ENCODE peak calls at places on chromosomes 16 and 17, in four cellular contexts. One of them, this sample, is unnamed.

GRCh38 chr17:68433911-68434503 is 23.3 kb downstream of the WIPI1 start:
- DNase-seq in GM12878: no peak
- DNase-seq in K562: no peak
- DNase-seq in HepG2: no peak
- DNase-seq in this sample: no peak

GRCh38 chr17:40633871-40634270 is 13.7 kb downstream of the SMARCE1 start:
- DNase-seq in K562: no peak
- DNase-seq in GM12878: no peak
- DNase-seq in HepG2: no peak
- DNase-seq in this sample: no peak

GRCh38 chr16:14658063-14658462 is 25.3 kb downstream of the BFAR start:
- DNase-seq in GM12878: peak
- DNase-seq in HepG2: no peak
- DNase-seq in K562: peak
- DNase-seq in this sample: no peak

GRCh38 chr16:67926181-67926742 is 5.4 kb downstream of the CTRL start:
- DNase-seq in K562: no peak
- DNase-seq in GM12878: no peak
- DNase-seq in HepG2: no peak
- DNase-seq in this sample: peak

GRCh38 chr17:57284984-57285646 is 28.8 kb downstream of the MSI2 start:
- DNase-seq in HepG2: peak
- DNase-seq in GM12878: peak
- DNase-seq in K562: peak
- DNase-seq in this sample: peak

GRCh38 chr17:34269969-34270368 is at the start of gene CCL7:
- DNase-seq in GM12878: no peak
- DNase-seq in K562: no peak
- DNase-seq in HepG2: no peak
- DNase-seq in this sample: no peak

GRCh38 chr16:1299868-1300203 is 9.6 kb upstream of the UBE2I start:
- DNase-seq in HepG2: no peak
- DNase-seq in K562: no peak
- DNase-seq in GM12878: no peak
- DNase-seq in this sample: no peak

GRCh38 chr16:35207059-35207999 is 1747.9 kb downstream of the TP53TG3F start:
- DNase-seq in GM12878: no peak
- DNase-seq in HepG2: no peak
- DNase-seq in K562: peak
- DNase-seq in this sample: no peak

GRCh38 chr16:69064789-69065313 is 40.6 kb upstream of the HAS3 start:
- DNase-seq in HepG2: no peak
- DNase-seq in K562: no peak
- DNase-seq in GM12878: no peak
- DNase-seq in this sample: peak

GRCh38 chr17:40312893-40313659 is 4.1 kb downstream of the RARA start:
- DNase-seq in HepG2: no peak
- DNase-seq in GM12878: no peak
- DNase-seq in K562: no peak
- DNase-seq in this sample: no peak

GRCh38 chr17:61570118-61570517 is 20.9 kb downstream of the NACA2 start:
- DNase-seq in K562: no peak
- DNase-seq in GM12878: no peak
- DNase-seq in HepG2: no peak
- DNase-seq in this sample: no peak

GRCh38 chr16:79463839-79464238 is 136.7 kb downstream of the MAF start:
- DNase-seq in GM12878: no peak
- DNase-seq in HepG2: no peak
- DNase-seq in K562: no peak
- DNase-seq in this sample: no peak

GRCh38 chr16:8571061-8571596 is 19.2 kb downstream of the TMEM114 start:
- DNase-seq in HepG2: peak
- DNase-seq in K562: no peak
- DNase-seq in GM12878: no peak
- DNase-seq in this sample: peak

GRCh38 chr17:40321502-40322416 is 12.8 kb downstream of the RARA start:
- DNase-seq in HepG2: no peak
- DNase-seq in K562: no peak
- DNase-seq in GM12878: no peak
- DNase-seq in this sample: no peak

GRCh38 chr17:14158707-14159106 is 78.0 kb downstream of the CDRT15 start:
- DNase-seq in GM12878: no peak
- DNase-seq in K562: no peak
- DNase-seq in HepG2: no peak
- DNase-seq in this sample: no peak

GRCh38 chr16:24736758-24737157 is 7.3 kb downstream of the TNRC6A start:
- DNase-seq in GM12878: no peak
- DNase-seq in HepG2: no peak
- DNase-seq in K562: no peak
- DNase-seq in this sample: no peak

GRCh38 chr16:20221208-20221607 is 106.1 kb downstream of the GP2 start:
- DNase-seq in K562: no peak
- DNase-seq in GM12878: no peak
- DNase-seq in HepG2: no peak
- DNase-seq in this sample: no peak

GRCh38 chr17:76384222-76384986 is at the start of gene SPHK1:
- DNase-seq in GM12878: no peak
- DNase-seq in K562: peak
- DNase-seq in HepG2: peak
- DNase-seq in this sample: peak

GRCh38 chr16:57742543-57742942 is 7.0 kb downstream of the KATNB1 start:
- DNase-seq in GM12878: no peak
- DNase-seq in HepG2: no peak
- DNase-seq in K562: peak
- DNase-seq in this sample: no peak

GRCh38 chr17:6472517-6472916 is 28.3 kb downstream of the PIMREG start:
- DNase-seq in GM12878: no peak
- DNase-seq in HepG2: no peak
- DNase-seq in K562: no peak
- DNase-seq in this sample: no peak

GRCh38 chr17:45248132-45248936 is 13.6 kb downstream of the SPATA32 start:
- DNase-seq in HepG2: no peak
- DNase-seq in GM12878: no peak
- DNase-seq in K562: peak
- DNase-seq in this sample: peak

GRCh38 chr16:12449795-12450194 is 353.9 kb downstream of the CPPED1 start:
- DNase-seq in GM12878: no peak
- DNase-seq in HepG2: no peak
- DNase-seq in K562: no peak
- DNase-seq in this sample: no peak

GRCh38 chr17:68356520-68356919 is 65.2 kb downstream of the ARSG start:
- DNase-seq in K562: no peak
- DNase-seq in HepG2: no peak
- DNase-seq in GM12878: peak
- DNase-seq in this sample: no peak

GRCh38 chr17:52681486-52681885 is 523.0 kb upstream of the CA10 start:
- DNase-seq in K562: no peak
- DNase-seq in HepG2: no peak
- DNase-seq in GM12878: no peak
- DNase-seq in this sample: peak

GRCh38 chr17:9371019-9371418 is 204.6 kb downstream of the STX8 start:
- DNase-seq in HepG2: peak
- DNase-seq in GM12878: peak
- DNase-seq in K562: no peak
- DNase-seq in this sample: no peak

DNA sequence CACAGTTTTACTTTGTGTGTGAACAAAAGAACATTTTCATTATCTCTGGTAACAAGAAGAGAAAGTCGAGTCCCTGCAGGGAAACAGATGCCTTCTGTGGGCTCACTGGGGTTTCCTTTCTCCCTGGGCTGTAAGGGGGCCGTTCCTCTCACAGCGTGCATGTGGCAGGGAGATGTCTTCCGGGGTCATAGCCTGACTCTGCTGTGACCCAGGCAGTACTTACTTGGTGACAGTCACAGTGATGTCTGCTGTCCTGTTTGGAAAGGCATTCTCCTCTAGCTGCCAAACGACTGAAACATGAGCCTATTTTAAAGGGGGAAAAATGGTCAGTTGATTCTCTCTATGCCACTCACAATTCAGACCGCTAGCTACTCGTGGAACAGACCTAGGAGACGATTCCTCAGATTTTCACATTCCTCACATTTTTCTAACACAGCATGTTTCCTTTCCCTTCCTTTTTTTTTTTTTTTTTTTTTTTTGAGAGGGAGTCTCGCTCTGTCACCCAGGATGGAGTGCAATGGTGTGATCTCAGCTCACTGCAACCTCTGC is 7.3 kb downstream of the HASPIN start:
- DNase-seq in K562: no peak
- DNase-seq in GM12878: no peak
- DNase-seq in HepG2: no peak
- DNase-seq in this sample: no peak
- TF ChIP-seq JUNB in K562: no peak
- TF ChIP-seq JUNB in GM12878: no peak
- TF ChIP-seq JUNB in HepG2: no peak
- TF ChIP-seq JUNB in this sample: no peak

GRCh38 chr16:88761830-88762229 is 23.2 kb downstream of the PIEZO1 start:
- DNase-seq in K562: no peak
- DNase-seq in HepG2: no peak
- DNase-seq in GM12878: no peak
- DNase-seq in this sample: no peak

GRCh38 chr16:88759976-88760350 is 25.1 kb downstream of the PIEZO1 start:
- DNase-seq in HepG2: no peak
- DNase-seq in K562: no peak
- DNase-seq in GM12878: no peak
- DNase-seq in this sample: no peak

GRCh38 chr16:88761143-88761534 is 23.9 kb downstream of the PIEZO1 start:
- DNase-seq in GM12878: no peak
- DNase-seq in HepG2: no peak
- DNase-seq in K562: no peak
- DNase-seq in this sample: no peak

GRCh38 chr16:88759245-88759975 is 25.6 kb downstream of the PIEZO1 start:
- DNase-seq in K562: no peak
- DNase-seq in HepG2: peak
- DNase-seq in GM12878: no peak
- DNase-seq in this sample: peak

DNA sequence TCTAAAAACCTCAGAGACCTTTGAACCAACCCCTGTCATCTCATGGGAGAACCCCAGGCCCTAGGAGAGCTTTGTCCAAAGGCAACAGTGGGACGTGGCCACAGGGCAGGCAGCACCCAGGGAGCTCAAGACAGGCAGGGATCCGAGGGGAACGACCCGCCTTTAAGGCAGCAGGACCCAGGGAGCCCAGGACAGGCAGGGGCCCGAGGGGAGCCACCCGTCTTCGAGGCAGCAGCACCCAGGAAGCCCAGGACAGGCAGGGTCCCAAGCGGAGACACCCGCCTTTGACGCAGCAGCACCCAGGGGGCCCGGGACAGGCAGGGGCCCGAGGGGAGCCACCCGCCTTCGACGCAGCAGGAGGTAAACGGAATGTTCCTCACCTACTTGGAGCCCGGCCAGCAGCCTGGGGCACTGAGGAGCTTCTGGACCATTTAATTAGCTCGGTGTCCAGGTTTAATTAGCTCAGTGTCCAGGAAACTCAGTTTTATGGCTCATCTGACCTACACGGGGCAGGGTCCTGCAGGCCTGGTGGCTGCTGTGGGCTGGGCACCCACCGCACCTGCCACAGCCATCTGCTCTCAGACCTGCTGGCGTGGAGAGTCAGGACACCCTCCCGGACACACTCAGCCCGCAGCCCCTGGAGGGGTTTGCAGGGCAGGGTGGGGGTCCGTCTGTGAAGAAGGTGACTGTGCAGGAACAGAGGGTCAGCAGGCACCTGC is 24.4 kb downstream of the PIEZO1 start:
- DNase-seq in K562: no peak
- DNase-seq in GM12878: no peak
- DNase-seq in HepG2: no peak
- DNase-seq in this sample: no peak
- TF ChIP-seq POLR2AphosphoS5 in K562: no peak
- TF ChIP-seq POLR2AphosphoS5 in GM12878: no peak
- TF ChIP-seq POLR2AphosphoS5 in HepG2: no peak
- TF ChIP-seq POLR2AphosphoS5 in this sample: no peak

DNA sequence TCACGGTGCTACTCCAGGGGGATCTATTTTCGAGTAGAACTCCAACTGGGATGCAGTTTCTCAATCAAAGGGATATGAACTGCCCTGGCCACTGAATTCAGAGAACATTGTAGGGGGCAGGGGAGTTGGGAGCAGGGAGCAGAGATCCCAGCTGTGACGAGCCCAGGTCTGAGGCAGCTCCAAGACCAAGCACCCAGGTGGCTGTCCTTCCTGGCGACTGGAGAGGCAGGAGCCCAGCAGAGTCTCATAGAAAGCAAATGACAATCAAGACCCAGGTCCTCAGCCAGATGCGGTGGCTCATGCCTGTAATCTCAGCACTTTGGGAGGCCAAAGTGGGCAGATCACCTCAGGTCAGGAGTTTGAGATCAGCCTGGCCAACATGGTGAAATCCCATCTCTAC is 60.1 kb downstream of the TK2 start:
- DNase-seq in HepG2: no peak
- DNase-seq in GM12878: no peak
- DNase-seq in K562: no peak
- DNase-seq in this sample: no peak
- TF ChIP-seq JUNB in HepG2: no peak
- TF ChIP-seq JUNB in GM12878: no peak
- TF ChIP-seq JUNB in K562: no peak
- TF ChIP-seq JUNB in this sample: no peak

GRCh38 chr17:82244413-82245140 is 15.7 kb downstream of the SLC16A3 start:
- DNase-seq in K562: peak
- DNase-seq in HepG2: no peak
- DNase-seq in GM12878: no peak
- DNase-seq in this sample: no peak

GRCh38 chr17:82241926-82242697 is 13.3 kb downstream of the SLC16A3 start:
- DNase-seq in GM12878: no peak
- DNase-seq in HepG2: peak
- DNase-seq in K562: peak
- DNase-seq in this sample: no peak

GRCh38 chr17:82242698-82242976 is 13.8 kb downstream of the SLC16A3 start:
- DNase-seq in HepG2: no peak
- DNase-seq in K562: no peak
- DNase-seq in GM12878: no peak
- DNase-seq in this sample: no peak

GRCh38 chr17:82243648-82244412 is 15.0 kb downstream of the SLC16A3 start:
- DNase-seq in K562: no peak
- DNase-seq in GM12878: no peak
- DNase-seq in HepG2: no peak
- DNase-seq in this sample: no peak

DNA sequence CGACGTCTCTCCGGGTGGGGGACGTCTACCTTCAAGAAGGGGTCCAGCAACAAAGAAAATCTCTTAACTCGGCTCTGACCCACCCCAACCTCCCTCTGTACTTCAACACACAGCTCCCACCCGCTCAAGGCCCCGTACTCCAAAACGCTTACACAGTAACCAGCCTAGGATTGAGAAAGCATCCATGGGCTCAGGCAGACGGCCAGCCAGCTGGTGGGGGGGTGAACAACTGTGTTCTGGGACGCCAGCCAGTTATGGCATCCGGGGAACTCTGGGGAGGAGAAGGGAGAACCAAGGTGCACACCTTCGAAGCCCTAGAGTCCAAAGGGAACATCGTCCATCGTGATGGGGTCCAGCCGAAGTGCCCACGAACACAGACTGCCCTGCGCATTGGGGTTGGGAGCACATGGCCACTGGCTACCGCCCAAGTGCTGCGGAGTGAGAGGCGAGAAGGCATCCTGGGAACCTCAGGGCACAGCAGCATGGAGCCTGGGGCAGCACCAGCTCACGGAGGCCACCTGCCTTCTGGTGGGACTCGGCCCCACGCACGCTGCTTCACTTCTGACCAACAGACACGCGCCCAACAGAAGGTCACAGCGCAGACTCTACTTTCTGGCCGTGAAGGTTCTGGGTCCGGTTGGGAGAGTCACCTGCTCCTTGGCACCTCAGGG is 14.3 kb downstream of the SLC16A3 start:
- DNase-seq in GM12878: no peak
- DNase-seq in K562: no peak
- DNase-seq in HepG2: peak
- DNase-seq in this sample: no peak
- TF ChIP-seq POLR2AphosphoS5 in GM12878: peak
- TF ChIP-seq POLR2AphosphoS5 in K562: no peak
- TF ChIP-seq POLR2AphosphoS5 in HepG2: no peak
- TF ChIP-seq POLR2AphosphoS5 in this sample: no peak

This sample was measured in GM23338.